ENCODE peak calls at places on chromosomes 3 and 15, in eight cellular contexts. One of them, this sample, is unnamed.

GRCh38 chr3:119637679-119638525 is 22.5 kb downstream of the POPDC2 start:
- DNase-seq in AG10803: peak; percentile 90
- DNase-seq in heart left ventricle: no peak
- DNase-seq in fibroblast of pulmonary artery: peak; percentile 88
- DNase-seq in dorsolateral prefrontal cortex: no peak
- DNase-seq in AG09319: peak; percentile 32
- DNase-seq in MCF 10A: peak; percentile 58
- DNase-seq in WTC11: no peak
- DNase-seq in this sample: no peak

GRCh38 chr15:74036271-74037170 is 42.0 kb downstream of the PML start:
- DNase-seq in AG10803: peak; percentile 73
- DNase-seq in heart left ventricle: peak; percentile 61
- DNase-seq in fibroblast of pulmonary artery: peak; percentile 86
- DNase-seq in dorsolateral prefrontal cortex: peak; percentile 71
- DNase-seq in AG09319: no peak
- DNase-seq in MCF 10A: peak; percentile 56
- DNase-seq in WTC11: peak; percentile 86
- DNase-seq in this sample: no peak

GRCh38 chr3:14152233-14152962 is 26.0 kb downstream of the XPC start:
- DNase-seq in AG10803: no peak
- DNase-seq in heart left ventricle: peak; percentile 8
- DNase-seq in fibroblast of pulmonary artery: no peak
- DNase-seq in dorsolateral prefrontal cortex: no peak
- DNase-seq in AG09319: no peak
- DNase-seq in MCF 10A: no peak
- DNase-seq in WTC11: no peak
- DNase-seq in this sample: no peak

GRCh38 chr3:193132247-193132646 is 108.8 kb upstream of the PLAAT1 start:
- DNase-seq in AG10803: peak; percentile 30
- DNase-seq in heart left ventricle: no peak
- DNase-seq in fibroblast of pulmonary artery: no peak
- DNase-seq in dorsolateral prefrontal cortex: no peak
- DNase-seq in AG09319: no peak
- DNase-seq in MCF 10A: no peak
- DNase-seq in WTC11: no peak
- DNase-seq in this sample: no peak

GRCh38 chr3:150757768-150758167 is 5.2 kb downstream of the SIAH2 start:
- DNase-seq in AG10803: no peak
- DNase-seq in heart left ventricle: no peak
- DNase-seq in fibroblast of pulmonary artery: no peak
- DNase-seq in dorsolateral prefrontal cortex: no peak
- DNase-seq in AG09319: no peak
- DNase-seq in MCF 10A: no peak
- DNase-seq in WTC11: no peak
- DNase-seq in this sample: no peak

GRCh38 chr3:13191016-13191415 is 117.8 kb upstream of the IQSEC1 start:
- DNase-seq in AG10803: no peak
- DNase-seq in heart left ventricle: no peak
- DNase-seq in fibroblast of pulmonary artery: no peak
- DNase-seq in dorsolateral prefrontal cortex: no peak
- DNase-seq in AG09319: no peak
- DNase-seq in MCF 10A: no peak
- DNase-seq in WTC11: no peak
- DNase-seq in this sample: no peak

GRCh38 chr15:60444289-60444912 is 34.5 kb downstream of the ICE2 start:
- DNase-seq in AG10803: peak; percentile 63
- DNase-seq in heart left ventricle: no peak
- DNase-seq in fibroblast of pulmonary artery: peak; percentile 61
- DNase-seq in dorsolateral prefrontal cortex: no peak
- DNase-seq in AG09319: no peak
- DNase-seq in MCF 10A: peak; percentile 50
- DNase-seq in WTC11: no peak
- DNase-seq in this sample: no peak

GRCh38 chr15:40990789-40991188 is 37.5 kb downstream of the CHAC1 start:
- DNase-seq in AG10803: no peak
- DNase-seq in heart left ventricle: no peak
- DNase-seq in fibroblast of pulmonary artery: no peak
- DNase-seq in dorsolateral prefrontal cortex: no peak
- DNase-seq in AG09319: no peak
- DNase-seq in MCF 10A: no peak
- DNase-seq in WTC11: no peak
- DNase-seq in this sample: no peak

GRCh38 chr15:78320173-78320572 is 20.0 kb upstream of the CRABP1 start:
- DNase-seq in AG10803: no peak
- DNase-seq in heart left ventricle: no peak
- DNase-seq in fibroblast of pulmonary artery: no peak
- DNase-seq in dorsolateral prefrontal cortex: no peak
- DNase-seq in AG09319: no peak
- DNase-seq in MCF 10A: no peak
- DNase-seq in WTC11: no peak
- DNase-seq in this sample: no peak

GRCh38 chr15:79939399-79939798 is 31.6 kb downstream of the BCL2A1 start:
- DNase-seq in AG10803: no peak
- DNase-seq in heart left ventricle: no peak
- DNase-seq in fibroblast of pulmonary artery: no peak
- DNase-seq in dorsolateral prefrontal cortex: no peak
- DNase-seq in AG09319: no peak
- DNase-seq in MCF 10A: no peak
- DNase-seq in WTC11: no peak
- DNase-seq in this sample: no peak

GRCh38 chr3:124620600-124621063 is 109.6 kb upstream of the UMPS start:
- DNase-seq in AG10803: peak; percentile 4
- DNase-seq in heart left ventricle: peak; percentile 42
- DNase-seq in fibroblast of pulmonary artery: peak; percentile 36
- DNase-seq in dorsolateral prefrontal cortex: no peak
- DNase-seq in AG09319: no peak
- DNase-seq in MCF 10A: peak; percentile 52
- DNase-seq in WTC11: no peak
- DNase-seq in this sample: no peak

GRCh38 chr15:72584006-72584405 is 70.5 kb upstream of the GOLGA6B start:
- DNase-seq in AG10803: peak; percentile 13
- DNase-seq in heart left ventricle: no peak
- DNase-seq in fibroblast of pulmonary artery: peak; percentile 17
- DNase-seq in dorsolateral prefrontal cortex: no peak
- DNase-seq in AG09319: no peak
- DNase-seq in MCF 10A: no peak
- DNase-seq in WTC11: no peak
- DNase-seq in this sample: no peak

GRCh38 chr3:194075088-194075615 is 60.8 kb upstream of the HES1 start:
- DNase-seq in AG10803: no peak
- DNase-seq in heart left ventricle: no peak
- DNase-seq in fibroblast of pulmonary artery: no peak
- DNase-seq in dorsolateral prefrontal cortex: no peak
- DNase-seq in AG09319: no peak
- DNase-seq in MCF 10A: no peak
- DNase-seq in WTC11: no peak
- DNase-seq in this sample: no peak

GRCh38 chr3:41173926-41174702 is 25.2 kb upstream of the CTNNB1 start:
- DNase-seq in AG10803: no peak
- DNase-seq in heart left ventricle: no peak
- DNase-seq in fibroblast of pulmonary artery: no peak
- DNase-seq in dorsolateral prefrontal cortex: peak; percentile 29
- DNase-seq in AG09319: no peak
- DNase-seq in MCF 10A: no peak
- DNase-seq in WTC11: no peak
- DNase-seq in this sample: no peak

GRCh38 chr3:122200681-122201080 is 17.2 kb downstream of the CASR start:
- DNase-seq in AG10803: no peak
- DNase-seq in heart left ventricle: no peak
- DNase-seq in fibroblast of pulmonary artery: no peak
- DNase-seq in dorsolateral prefrontal cortex: no peak
- DNase-seq in AG09319: no peak
- DNase-seq in MCF 10A: peak; percentile 13
- DNase-seq in WTC11: no peak
- DNase-seq in this sample: no peak

GRCh38 chr3:170024581-170024980 is 13.2 kb upstream of the GPR160 start:
- DNase-seq in AG10803: no peak
- DNase-seq in heart left ventricle: no peak
- DNase-seq in fibroblast of pulmonary artery: no peak
- DNase-seq in dorsolateral prefrontal cortex: no peak
- DNase-seq in AG09319: no peak
- DNase-seq in MCF 10A: no peak
- DNase-seq in WTC11: no peak
- DNase-seq in this sample: no peak

GRCh38 chr3:170023165-170023564 is 14.6 kb upstream of the GPR160 start:
- DNase-seq in AG10803: no peak
- DNase-seq in heart left ventricle: no peak
- DNase-seq in fibroblast of pulmonary artery: no peak
- DNase-seq in dorsolateral prefrontal cortex: no peak
- DNase-seq in AG09319: no peak
- DNase-seq in MCF 10A: no peak
- DNase-seq in WTC11: no peak
- DNase-seq in this sample: no peak

GRCh38 chr3:170021083-170021482 is 16.7 kb upstream of the GPR160 start:
- DNase-seq in AG10803: no peak
- DNase-seq in heart left ventricle: no peak
- DNase-seq in fibroblast of pulmonary artery: no peak
- DNase-seq in dorsolateral prefrontal cortex: no peak
- DNase-seq in AG09319: no peak
- DNase-seq in MCF 10A: no peak
- DNase-seq in WTC11: no peak
- DNase-seq in this sample: no peak
- TF ChIP-seq CTCF in AG10803: no peak
- TF ChIP-seq CTCF in heart left ventricle: peak; percentile 13
- TF ChIP-seq CTCF in fibroblast of pulmonary artery: peak; percentile 37
- TF ChIP-seq CTCF in dorsolateral prefrontal cortex: no peak
- TF ChIP-seq CTCF in AG09319: no peak
- TF ChIP-seq CTCF in MCF 10A: no peak
- TF ChIP-seq CTCF in WTC11: no peak
- TF ChIP-seq CTCF in this sample: no peak

GRCh38 chr15:31179683-31180082 is 78.2 kb upstream of the TRPM1 start:
- DNase-seq in AG10803: no peak
- DNase-seq in heart left ventricle: no peak
- DNase-seq in fibroblast of pulmonary artery: no peak
- DNase-seq in dorsolateral prefrontal cortex: no peak
- DNase-seq in AG09319: no peak
- DNase-seq in MCF 10A: no peak
- DNase-seq in WTC11: no peak
- DNase-seq in this sample: no peak
- TF ChIP-seq CTCF in AG10803: no peak
- TF ChIP-seq CTCF in heart left ventricle: no peak
- TF ChIP-seq CTCF in fibroblast of pulmonary artery: no peak
- TF ChIP-seq CTCF in dorsolateral prefrontal cortex: no peak
- TF ChIP-seq CTCF in AG09319: no peak
- TF ChIP-seq CTCF in MCF 10A: no peak
- TF ChIP-seq CTCF in WTC11: no peak
- TF ChIP-seq CTCF in this sample: no peak

GRCh38 chr3:156311930-156312329 is 191.6 kb downstream of the KCNAB1 start:
- DNase-seq in AG10803: no peak
- DNase-seq in heart left ventricle: no peak
- DNase-seq in fibroblast of pulmonary artery: no peak
- DNase-seq in dorsolateral prefrontal cortex: no peak
- DNase-seq in AG09319: no peak
- DNase-seq in MCF 10A: no peak
- DNase-seq in WTC11: no peak
- DNase-seq in this sample: no peak

GRCh38 chr3:156321934-156322333 is 201.6 kb downstream of the KCNAB1 start:
- DNase-seq in AG10803: no peak
- DNase-seq in heart left ventricle: no peak
- DNase-seq in fibroblast of pulmonary artery: no peak
- DNase-seq in dorsolateral prefrontal cortex: peak; percentile 35
- DNase-seq in AG09319: no peak
- DNase-seq in MCF 10A: no peak
- DNase-seq in WTC11: no peak
- DNase-seq in this sample: no peak

GRCh38 chr3:156317457-156317856 is 197.1 kb downstream of the KCNAB1 start:
- DNase-seq in AG10803: peak; percentile 22
- DNase-seq in heart left ventricle: no peak
- DNase-seq in fibroblast of pulmonary artery: peak; percentile 63
- DNase-seq in dorsolateral prefrontal cortex: no peak
- DNase-seq in AG09319: no peak
- DNase-seq in MCF 10A: peak; percentile 70
- DNase-seq in WTC11: no peak
- DNase-seq in this sample: no peak
- TF ChIP-seq CTCF in AG10803: no peak
- TF ChIP-seq CTCF in heart left ventricle: no peak
- TF ChIP-seq CTCF in fibroblast of pulmonary artery: no peak
- TF ChIP-seq CTCF in dorsolateral prefrontal cortex: no peak
- TF ChIP-seq CTCF in AG09319: no peak
- TF ChIP-seq CTCF in MCF 10A: no peak
- TF ChIP-seq CTCF in WTC11: no peak
- TF ChIP-seq CTCF in this sample: no peak

GRCh38 chr3:186648851-186649250 is 8.7 kb downstream of the FETUB start:
- DNase-seq in AG10803: no peak
- DNase-seq in heart left ventricle: no peak
- DNase-seq in fibroblast of pulmonary artery: no peak
- DNase-seq in dorsolateral prefrontal cortex: no peak
- DNase-seq in AG09319: no peak
- DNase-seq in MCF 10A: no peak
- DNase-seq in WTC11: no peak
- DNase-seq in this sample: no peak

GRCh38 chr3:186653079-186653710 is 12.6 kb upstream of the HRG start:
- DNase-seq in AG10803: no peak
- DNase-seq in heart left ventricle: no peak
- DNase-seq in fibroblast of pulmonary artery: no peak
- DNase-seq in dorsolateral prefrontal cortex: no peak
- DNase-seq in AG09319: no peak
- DNase-seq in MCF 10A: no peak
- DNase-seq in WTC11: no peak
- DNase-seq in this sample: no peak

GRCh38 chr3:186651678-186652215 is 11.5 kb downstream of the FETUB start:
- DNase-seq in AG10803: no peak
- DNase-seq in heart left ventricle: no peak
- DNase-seq in fibroblast of pulmonary artery: no peak
- DNase-seq in dorsolateral prefrontal cortex: no peak
- DNase-seq in AG09319: no peak
- DNase-seq in MCF 10A: peak; percentile 52
- DNase-seq in WTC11: no peak
- DNase-seq in this sample: no peak

GRCh38 chr3:186653984-186654383 is 11.8 kb upstream of the HRG start:
- DNase-seq in AG10803: no peak
- DNase-seq in heart left ventricle: no peak
- DNase-seq in fibroblast of pulmonary artery: peak; percentile 3
- DNase-seq in dorsolateral prefrontal cortex: no peak
- DNase-seq in AG09319: no peak
- DNase-seq in MCF 10A: no peak
- DNase-seq in WTC11: peak; percentile 72
- DNase-seq in this sample: no peak
- TF ChIP-seq CTCF in AG10803: no peak
- TF ChIP-seq CTCF in heart left ventricle: no peak
- TF ChIP-seq CTCF in fibroblast of pulmonary artery: no peak
- TF ChIP-seq CTCF in dorsolateral prefrontal cortex: no peak
- TF ChIP-seq CTCF in AG09319: no peak
- TF ChIP-seq CTCF in MCF 10A: no peak
- TF ChIP-seq CTCF in WTC11: no peak
- TF ChIP-seq CTCF in this sample: no peak

DNA sequence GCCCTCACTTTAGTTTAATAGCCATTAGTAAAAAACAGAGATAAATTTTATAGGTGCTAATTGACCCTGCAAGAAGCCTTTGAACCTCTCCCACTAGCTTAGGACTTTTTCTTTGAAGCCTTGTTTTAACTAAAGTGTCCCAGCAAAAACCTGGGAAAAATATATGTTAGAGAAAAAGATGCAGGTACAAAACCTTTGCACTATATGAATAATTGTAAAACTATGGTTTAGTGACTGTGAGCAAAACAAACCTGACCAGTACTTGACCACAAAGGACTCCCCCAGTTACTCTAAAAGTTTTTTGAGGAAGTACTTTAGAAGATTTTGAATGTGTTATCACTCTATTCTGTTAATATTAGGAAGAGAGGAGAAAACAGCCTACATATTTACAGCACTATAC is 123.3 kb upstream of the TP63 start:
- DNase-seq in AG10803: no peak
- DNase-seq in heart left ventricle: no peak
- DNase-seq in fibroblast of pulmonary artery: no peak
- DNase-seq in dorsolateral prefrontal cortex: no peak
- DNase-seq in AG09319: no peak
- DNase-seq in MCF 10A: no peak
- DNase-seq in WTC11: no peak
- DNase-seq in this sample: no peak
- TF ChIP-seq CTCF in AG10803: no peak
- TF ChIP-seq CTCF in heart left ventricle: no peak
- TF ChIP-seq CTCF in fibroblast of pulmonary artery: no peak
- TF ChIP-seq CTCF in dorsolateral prefrontal cortex: no peak
- TF ChIP-seq CTCF in AG09319: no peak
- TF ChIP-seq CTCF in MCF 10A: no peak
- TF ChIP-seq CTCF in WTC11: no peak
- TF ChIP-seq CTCF in this sample: no peak

This sample was measured in omental fat pad.